ENCODE peak calls at places on chromosome 5, in four cellular contexts. U is NCI-H1930, H is iPS DF 6.9, Y is HS-27A. Z is an unnamed sample.

GRCh38 chr5:93658044-93658443 is 75.0 kb downstream of the NR2F1 start:
- DNase-seq in U (no peak), H (no peak), Y (peak; percentile 29), Z (no peak)

GRCh38 chr5:5309645-5310044 is 112.8 kb upstream of the ICE1 start:
- DNase-seq in U (no peak), H (no peak), Y (no peak), Z (no peak)

GRCh38 chr5:38660194-38660668 is 103.8 kb upstream of the LIFR start:
- DNase-seq in U (peak; percentile 95), H (peak; percentile 41), Y (no peak), Z (peak; percentile 38)

GRCh38 chr5:141691867-141692532 is 10.0 kb upstream of the ARAP3 start:
- DNase-seq in U (peak; percentile 35), H (no peak), Y (no peak), Z (peak; percentile 50)

GRCh38 chr5:77171141-77171910 is 39.2 kb upstream of the PDE8B start:
- DNase-seq in U (no peak), H (no peak), Y (no peak), Z (no peak)

GRCh38 chr5:110790673-110791072 is 51.9 kb downstream of the SLC25A46 start:
- DNase-seq in U (no peak), H (no peak), Y (no peak), Z (no peak)

GRCh38 chr5:131610198-131611063 is 24.6 kb downstream of the RAPGEF6 start:
- DNase-seq in U (no peak), H (no peak), Y (peak; percentile 62), Z (no peak)

GRCh38 chr5:38468202-38468656 is 88.2 kb downstream of the LIFR start:
- DNase-seq in U (no peak), H (no peak), Y (peak; percentile 92), Z (peak; percentile 94)

GRCh38 chr5:136620016-136620419 is 254.7 kb upstream of the TRPC7 start:
- DNase-seq in U (no peak), H (no peak), Y (no peak), Z (no peak)

GRCh38 chr5:157671592-157672330 is 428 bp downstream of the C5orf52 start:
- DNase-seq in U (no peak), H (no peak), Y (no peak), Z (no peak)

GRCh38 chr5:41649659-41650058 is 139.3 kb upstream of the PLCXD3 start:
- DNase-seq in U (no peak), H (no peak), Y (no peak), Z (no peak)

GRCh38 chr5:156835905-156836304 is 14.2 kb upstream of the PPP1R2B start:
- DNase-seq in U (no peak), H (no peak), Y (no peak), Z (no peak)

GRCh38 chr5:132046915-132047314 is 13.5 kb upstream of the IL3 start:
- DNase-seq in U (no peak), H (no peak), Y (no peak), Z (no peak)

GRCh38 chr5:135213466-135214239 is 179.6 kb upstream of the PITX1 start:
- DNase-seq in U (no peak), H (no peak), Y (no peak), Z (no peak)

GRCh38 chr5:158013939-158014338 is 155.0 kb upstream of the CLINT1 start:
- DNase-seq in U (no peak), H (peak; percentile 57), Y (no peak), Z (no peak)

Z was measured in Panc1.